ENCODE peak calls at places on chromosome 9, in six cellular contexts. K, W, E, X, U and F are unnamed samples. For H3K4me1, the result is how much of the 10 kb centered on the place peaks cover.

GRCh38 chr9:100324594-100325200 is 28.0 kb downstream of the TEX10 start:
- DNase-seq in K (peak), W (no peak), U (no peak), E (peak), X (peak), F (no peak)

GRCh38 chr9:111898331-111899096 is 1.9 kb downstream of the UGCG start:
- DNase-seq in E (no peak), U (no peak), X (peak), K (no peak), W (no peak), F (no peak)

GRCh38 chr9:135492886-135493669 is 7.4 kb upstream of the MRPS2 start:
- DNase-seq in K (no peak), U (no peak), E (no peak), W (no peak), X (no peak), F (no peak)

GRCh38 chr9:119368681-119369581 is at the start of gene BRINP1:
- DNase-seq in X (no peak), W (no peak), K (peak), U (peak), E (no peak), F (no peak)

GRCh38 chr9:35267716-35268115 is 105.9 kb downstream of the UNC13B start:
- DNase-seq in E (peak), U (no peak), K (no peak), X (no peak), W (no peak), F (no peak)

GRCh38 chr9:111974092-111974681 is 77.6 kb downstream of the UGCG start:
- DNase-seq in K (no peak), X (no peak), U (no peak), W (no peak), E (peak), F (no peak)

GRCh38 chr9:115207003-115207837 is 89.3 kb upstream of the TNC start:
- DNase-seq in K (no peak), W (no peak), U (no peak), X (peak), E (peak), F (no peak)

GRCh38 chr9:122228191-122228905 is 409 bp downstream of the LHX6 start:
- DNase-seq in K (no peak), W (no peak), X (no peak), U (no peak), E (no peak), F (no peak)

GRCh38 chr9:89386797-89387196 is 68.5 kb downstream of the SECISBP2 start:
- DNase-seq in U (peak), K (no peak), E (no peak), W (no peak), X (no peak), F (no peak)

GRCh38 chr9:133107245-133107722 is 13.8 kb downstream of the RALGDS start:
- DNase-seq in X (no peak), U (peak), E (no peak), W (no peak), K (no peak), F (no peak)

GRCh38 chr9:23543420-23543819 is 282.6 kb downstream of the ELAVL2 start:
- DNase-seq in E (no peak), U (no peak), K (peak), W (no peak), X (no peak), F (no peak)

GRCh38 chr9:121684381-121685145 is 33.1 kb downstream of the DAB2IP start:
- DNase-seq in U (no peak), W (no peak), K (peak), X (peak), E (no peak), F (no peak)

GRCh38 chr9:111438576-111439235 is 45.5 kb downstream of the ECPAS start:
- DNase-seq in W (no peak), X (no peak), E (peak), U (no peak), K (no peak), F (no peak)

GRCh38 chr9:112361602-112362001 is 18.3 kb upstream of the HSDL2 start:
- DNase-seq in X (peak), E (peak), U (no peak), K (peak), W (no peak), F (no peak)

GRCh38 chr9:131018621-131019020 is 9.6 kb downstream of the LAMC3 start:
- DNase-seq in E (no peak), X (no peak), K (peak), W (no peak), U (no peak), F (no peak)

GRCh38 chr9:76049341-76049740 is 158.9 kb downstream of the PCSK5 start:
- DNase-seq in W (no peak), K (no peak), U (no peak), E (no peak), X (no peak), F (no peak)

GRCh38 chr9:68462004-68462775 is 78.5 kb downstream of the TMEM252 start:
- DNase-seq in K (no peak), E (no peak), U (no peak), W (no peak), X (no peak), F (no peak)

GRCh38 chr9:133065070-133065388 is 3.2 kb downstream of the CEL start:
- DNase-seq in W (no peak), X (no peak), K (no peak), U (no peak), E (no peak), F (no peak)

GRCh38 chr9:6428940-6429889 is 16.2 kb downstream of the UHRF2 start:
- DNase-seq in X (peak), K (no peak), U (no peak), W (no peak), E (no peak), F (no peak)

GRCh38 chr9:132823370-132824144 is 54.5 kb downstream of the AK8 start:
- DNase-seq in E (no peak), U (no peak), W (no peak), K (no peak), X (no peak), F (no peak)

GRCh38 chr9:89996106-89996505 is 391.3 kb downstream of the GADD45G start:
- DNase-seq in E (no peak), X (no peak), W (no peak), U (no peak), K (no peak), F (no peak)

GRCh38 chr9:134637241-134637640 is 4.4 kb upstream of the COL5A1 start:
- DNase-seq in U (peak), K (no peak), W (no peak), X (no peak), E (no peak), F (no peak)

GRCh38 chr9:34370970-34371880 is 5.5 kb downstream of the MYORG start:
- DNase-seq in U (no peak), K (no peak), W (peak), X (no peak), E (no peak), F (no peak)

GRCh38 chr9:14782652-14783051 is 60.1 kb upstream of the CER1 start:
- DNase-seq in X (no peak), W (no peak), E (no peak), U (no peak), K (no peak), F (no peak)

GRCh38 chr9:113456235-113456634 is 7.3 kb upstream of the RGS3 start:
- DNase-seq in W (no peak), K (no peak), U (no peak), E (peak), X (no peak), F (no peak)

GRCh38 chr9:4987996-4988421 is 2.9 kb downstream of the JAK2 start:
- DNase-seq in E (peak), W (peak), U (no peak), X (peak), K (peak), F (peak)

GRCh38 chr9:2243666-2244555 is 228.8 kb downstream of the SMARCA2 start:
- DNase-seq in U (no peak), K (no peak), W (no peak), X (no peak), E (no peak), F (no peak)

GRCh38 chr9:5389109-5389732 is 48.5 kb downstream of the PLGRKT start:
- DNase-seq in W (no peak), K (no peak), X (peak), E (peak), U (no peak), F (no peak)

GRCh38 chr9:89805726-89806125 is 200.9 kb downstream of the GADD45G start:
- DNase-seq in W (no peak), U (no peak), X (no peak), K (no peak), E (no peak), F (no peak)

GRCh38 chr9:3385871-3386270 is 139.9 kb downstream of the RFX3 start:
- DNase-seq in U (no peak), W (no peak), E (no peak), K (no peak), X (no peak), F (no peak)

DNA sequence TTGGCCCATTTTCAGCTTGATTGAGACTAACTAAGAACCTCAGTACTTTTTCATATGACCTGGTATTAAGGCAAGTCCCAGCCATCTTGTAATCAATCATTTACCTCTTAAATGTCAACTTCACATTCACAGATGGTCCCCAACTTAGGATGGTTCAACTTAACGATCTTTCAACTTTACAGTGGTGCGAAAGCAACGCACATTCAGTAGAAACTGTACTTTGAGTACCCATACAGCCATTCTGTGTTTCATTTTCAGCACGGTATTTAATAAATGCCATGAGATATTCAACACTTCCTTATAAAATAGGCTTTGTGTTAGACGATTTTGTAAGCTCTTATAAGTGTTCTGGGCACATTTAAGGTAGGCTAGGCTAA is 47.1 kb upstream of the ANGPTL2 start:
- DNase-seq in K (no peak), W (no peak), U (no peak), E (no peak), X (no peak), F (no peak)
- H3K4me1 ChIP-seq in K (under half), W (under half), U (under half), E (under half), X (under half), F (under half)

DNA sequence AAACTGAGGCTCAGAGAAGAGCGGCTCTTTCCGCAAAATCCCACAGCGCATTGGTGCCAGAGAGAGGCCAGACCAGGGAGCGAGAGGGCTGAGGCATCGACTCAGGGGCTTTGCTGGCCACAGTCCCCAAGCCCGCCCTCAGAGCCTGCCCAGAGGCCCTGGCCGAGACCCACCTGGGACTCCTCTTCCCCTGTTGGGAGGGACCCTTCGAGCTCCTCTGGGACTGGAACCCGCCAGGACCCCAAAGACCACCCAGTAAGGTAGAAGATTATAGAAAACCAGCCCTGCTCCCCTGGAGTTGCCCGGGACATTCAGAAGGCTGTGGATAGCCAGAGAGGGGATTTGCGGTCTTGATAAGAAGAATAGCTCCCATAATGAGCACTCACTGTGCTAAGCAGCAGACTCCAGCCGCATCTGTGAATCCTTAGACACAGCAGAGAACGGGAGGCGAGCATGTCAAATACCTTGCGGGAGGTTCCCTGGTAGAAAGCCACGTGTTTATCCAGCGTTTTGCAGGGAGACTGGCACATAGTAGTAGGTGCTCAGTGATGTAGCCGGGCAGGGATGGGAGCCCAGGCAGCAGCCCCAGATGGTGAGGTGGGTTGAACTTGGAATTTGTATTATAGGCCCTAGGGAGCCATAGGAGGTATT is 651 bp upstream of the AK1 start:
- DNase-seq in U (no peak), E (no peak), X (no peak), W (no peak), K (no peak), F (no peak)
- H3K27ac ChIP-seq in U (peak), E (peak), X (no peak), W (no peak), K (peak), F (no peak)

DNA sequence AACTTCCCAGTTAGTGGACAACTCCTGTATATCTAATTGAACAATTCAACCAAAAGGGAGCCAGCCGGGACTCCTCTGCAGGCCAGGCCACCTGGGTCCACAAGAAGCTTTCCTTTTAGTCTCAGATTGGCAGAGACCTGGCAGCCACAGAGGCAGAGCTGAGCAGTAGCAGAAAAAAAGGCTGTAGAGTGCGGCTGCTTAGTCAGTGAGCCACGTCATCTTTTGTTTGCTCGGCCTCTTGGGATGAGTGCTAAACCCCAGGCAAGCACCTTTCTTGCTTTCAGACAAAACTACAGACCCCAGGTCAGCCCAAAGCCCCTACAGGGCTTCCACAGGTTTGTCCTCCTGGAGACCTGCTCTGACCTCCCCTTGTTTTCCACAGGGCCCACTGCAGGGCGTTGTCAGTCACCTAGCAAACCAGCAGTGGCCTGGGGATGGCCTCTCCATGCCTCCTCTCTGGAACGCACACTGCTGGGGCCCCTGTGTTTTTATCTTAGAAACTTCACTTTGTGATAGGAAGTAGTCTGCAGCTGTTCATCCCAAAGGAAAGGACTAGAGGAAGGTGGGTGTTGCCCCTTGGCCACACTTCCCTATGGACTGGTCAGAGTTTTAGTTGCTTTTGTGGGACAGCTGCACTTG is 49.9 kb downstream of the SHB start:
- DNase-seq in W (no peak), E (peak), U (no peak), K (peak), X (no peak), F (no peak)
- H3K4me1 ChIP-seq in W (under half), E (half or more), U (half or more), K (half or more), X (under half), F (under half)

DNA sequence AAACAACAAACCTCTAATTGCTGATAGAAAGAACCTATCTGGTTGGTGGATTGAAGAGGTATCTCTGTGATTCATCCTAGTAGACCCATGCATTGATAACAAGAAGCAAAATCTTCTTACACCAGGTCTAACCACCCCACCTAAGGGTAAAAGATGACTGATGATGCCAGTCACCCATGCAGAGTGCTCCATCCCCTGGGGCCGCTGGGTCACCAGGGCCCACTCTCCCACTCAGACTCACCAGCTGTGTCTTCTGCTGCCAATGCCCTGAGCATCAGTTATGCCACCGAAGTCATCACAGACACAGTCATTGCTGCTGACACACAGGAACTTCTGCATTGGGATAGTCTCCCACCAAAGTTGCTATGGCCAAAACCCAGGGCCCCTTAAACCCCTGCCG is 44.7 kb upstream of the ERCC6L2 start:
- DNase-seq in E (no peak), U (no peak), K (no peak), X (no peak), W (no peak), F (no peak)
- H3K27ac ChIP-seq in E (no peak), U (no peak), K (no peak), X (no peak), W (no peak), F (no peak)

DNA sequence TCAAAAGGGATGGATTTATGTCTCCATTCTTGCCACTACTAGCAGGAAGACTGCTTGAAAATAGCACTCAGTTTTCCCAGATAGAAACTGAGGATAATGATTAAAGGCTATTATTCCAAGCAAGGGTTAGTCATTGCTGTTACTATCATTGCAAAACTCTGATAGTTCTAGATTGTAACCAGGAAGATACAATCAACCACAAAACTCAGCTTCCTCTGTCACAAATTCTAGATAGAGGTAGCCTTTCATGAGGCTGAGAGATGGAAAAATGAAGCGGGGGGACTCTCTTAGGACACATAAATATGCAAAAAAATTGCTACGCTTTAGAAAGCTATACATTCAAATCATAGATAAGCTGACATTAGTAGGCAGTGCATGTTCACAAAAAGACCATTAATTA is 3.1 kb downstream of the ANXA1 start:
- DNase-seq in E (peak), U (no peak), W (no peak), X (no peak), K (no peak), F (no peak)
- H3K4me1 ChIP-seq in E (under half), U (half or more), W (under half), X (under half), K (half or more), F (half or more)

GRCh38 chr9:80503692-80504400 is 932.1 kb downstream of the TLE4 start:
- DNase-seq in X (no peak), U (no peak), K (no peak), W (no peak), E (peak), F (no peak)

GRCh38 chr9:80496901-80497565 is 925.3 kb downstream of the TLE4 start:
- DNase-seq in X (no peak), U (no peak), W (no peak), K (no peak), E (no peak), F (no peak)

GRCh38 chr9:80498165-80498564 is 926.4 kb downstream of the TLE4 start:
- DNase-seq in K (no peak), X (no peak), W (no peak), U (no peak), E (no peak), F (no peak)

GRCh38 chr9:80501635-80502034 is 929.9 kb downstream of the TLE4 start:
- DNase-seq in E (peak), W (no peak), K (no peak), U (no peak), X (no peak), F (no peak)

GRCh38 chr9:80500300-80500699 is 928.5 kb downstream of the TLE4 start:
- DNase-seq in U (no peak), X (no peak), E (no peak), W (no peak), K (no peak), F (no peak)
- H3K27ac ChIP-seq in U (no peak), X (no peak), E (no peak), W (no peak), K (no peak), F (no peak)

GRCh38 chr9:110160163-110160562 is 47.8 kb downstream of the C9orf152 start:
- DNase-seq in X (no peak), W (no peak), E (peak), K (no peak), U (no peak), F (no peak)
- H3K4me1 ChIP-seq in X (half or more), W (under half), E (under half), K (under half), U (half or more), F (under half)

GRCh38 chr9:136554870-136555269 is 9.0 kb upstream of the NOTCH1 start:
- DNase-seq in U (no peak), X (no peak), K (no peak), W (no peak), E (no peak), F (no peak)

GRCh38 chr9:136551401-136552116 is 5.7 kb upstream of the NOTCH1 start:
- DNase-seq in W (no peak), U (peak), X (no peak), E (peak), K (peak), F (no peak)

GRCh38 chr9:136550439-136551085 is 4.7 kb upstream of the NOTCH1 start:
- DNase-seq in W (no peak), X (no peak), E (no peak), U (no peak), K (no peak), F (no peak)

GRCh38 chr9:136553581-136553980 is 7.7 kb upstream of the NOTCH1 start:
- DNase-seq in K (no peak), E (no peak), X (no peak), W (no peak), U (no peak), F (no peak)

GRCh38 chr9:136552117-136552685 is 6.4 kb upstream of the NOTCH1 start:
- DNase-seq in X (no peak), W (no peak), U (no peak), E (peak), K (no peak), F (no peak)
- H3K27ac ChIP-seq in X (no peak), W (no peak), U (peak), E (peak), K (peak), F (no peak)

GRCh38 chr9:97548379-97548778 is 46.9 kb downstream of the TMOD1 start:
- DNase-seq in X (no peak), E (no peak), W (no peak), U (no peak), K (no peak), F (no peak)
- H3K4me1 ChIP-seq in X (under half), E (under half), W (under half), U (half or more), K (under half), F (under half)